ENCODE peak calls at places on chromosomes 7 and 10, in ten cellular contexts. One of them, this sample, is unnamed.
A peak's percentile ranks its signal among the peaks of the same experiment; 100 is the strongest.

GRCh38 chr10:121598261-121599249 is at the start of gene FGFR2:
- DNase-seq in activated gamma-delta T cell treated with anti-CD3 and anti-CD28 coated beads, Interleukin-2, amount 50 U/mL, for 16 hours: no peak
- DNase-seq in PC-3: peak; percentile 69
- DNase-seq in stimulated activated CD4-positive, alpha-beta T cell treated with anti-CD3 and anti-CD28 coated beads, TNF-alpha, amount 100 ng/mL, for 4 hours: no peak
- DNase-seq in keratinocyte: no peak
- DNase-seq in adrenal gland: peak; percentile 89
- DNase-seq in endothelial cell: peak; percentile 91
- DNase-seq in PC-9: no peak
- DNase-seq in CD4-positive, alpha-beta T cell: peak; percentile 9
- DNase-seq in tibial artery: peak; percentile 92
- DNase-seq in this sample: peak; percentile 88

GRCh38 chr7:42269161-42269560 is 32.2 kb upstream of the GLI3 start:
- DNase-seq in activated gamma-delta T cell treated with anti-CD3 and anti-CD28 coated beads, Interleukin-2, amount 50 U/mL, for 16 hours: no peak
- DNase-seq in PC-3: no peak
- DNase-seq in stimulated activated CD4-positive, alpha-beta T cell treated with anti-CD3 and anti-CD28 coated beads, TNF-alpha, amount 100 ng/mL, for 4 hours: no peak
- DNase-seq in keratinocyte: no peak
- DNase-seq in adrenal gland: no peak
- DNase-seq in endothelial cell: no peak
- DNase-seq in PC-9: no peak
- DNase-seq in CD4-positive, alpha-beta T cell: no peak
- DNase-seq in tibial artery: no peak
- DNase-seq in this sample: no peak

GRCh38 chr10:79058899-79059771 is 9.6 kb upstream of the ZMIZ1 start:
- DNase-seq in activated gamma-delta T cell treated with anti-CD3 and anti-CD28 coated beads, Interleukin-2, amount 50 U/mL, for 16 hours: no peak
- DNase-seq in PC-3: no peak
- DNase-seq in stimulated activated CD4-positive, alpha-beta T cell treated with anti-CD3 and anti-CD28 coated beads, TNF-alpha, amount 100 ng/mL, for 4 hours: no peak
- DNase-seq in keratinocyte: no peak
- DNase-seq in adrenal gland: peak; percentile 3
- DNase-seq in endothelial cell: no peak
- DNase-seq in PC-9: no peak
- DNase-seq in CD4-positive, alpha-beta T cell: no peak
- DNase-seq in tibial artery: peak; percentile 43
- DNase-seq in this sample: no peak

GRCh38 chr7:117347480-117347879 is 24.6 kb upstream of the WNT2 start:
- DNase-seq in activated gamma-delta T cell treated with anti-CD3 and anti-CD28 coated beads, Interleukin-2, amount 50 U/mL, for 16 hours: no peak
- DNase-seq in PC-3: no peak
- DNase-seq in stimulated activated CD4-positive, alpha-beta T cell treated with anti-CD3 and anti-CD28 coated beads, TNF-alpha, amount 100 ng/mL, for 4 hours: no peak
- DNase-seq in keratinocyte: no peak
- DNase-seq in adrenal gland: no peak
- DNase-seq in endothelial cell: no peak
- DNase-seq in PC-9: no peak
- DNase-seq in CD4-positive, alpha-beta T cell: no peak
- DNase-seq in tibial artery: no peak
- DNase-seq in this sample: no peak

GRCh38 chr7:15007507-15007906 is 105.0 kb upstream of the DGKB start:
- DNase-seq in activated gamma-delta T cell treated with anti-CD3 and anti-CD28 coated beads, Interleukin-2, amount 50 U/mL, for 16 hours: no peak
- DNase-seq in PC-3: peak; percentile 53
- DNase-seq in stimulated activated CD4-positive, alpha-beta T cell treated with anti-CD3 and anti-CD28 coated beads, TNF-alpha, amount 100 ng/mL, for 4 hours: no peak
- DNase-seq in keratinocyte: no peak
- DNase-seq in adrenal gland: no peak
- DNase-seq in endothelial cell: peak; percentile 18
- DNase-seq in PC-9: no peak
- DNase-seq in CD4-positive, alpha-beta T cell: no peak
- DNase-seq in tibial artery: no peak
- DNase-seq in this sample: peak; percentile 47

GRCh38 chr7:32905175-32905662 is 13.7 kb upstream of the KBTBD2 start:
- DNase-seq in activated gamma-delta T cell treated with anti-CD3 and anti-CD28 coated beads, Interleukin-2, amount 50 U/mL, for 16 hours: peak; percentile 63
- DNase-seq in PC-3: no peak
- DNase-seq in stimulated activated CD4-positive, alpha-beta T cell treated with anti-CD3 and anti-CD28 coated beads, TNF-alpha, amount 100 ng/mL, for 4 hours: peak; percentile 65
- DNase-seq in keratinocyte: no peak
- DNase-seq in adrenal gland: peak; percentile 46
- DNase-seq in endothelial cell: peak; percentile 60
- DNase-seq in PC-9: peak; percentile 85
- DNase-seq in CD4-positive, alpha-beta T cell: peak; percentile 65
- DNase-seq in tibial artery: no peak
- DNase-seq in this sample: no peak

GRCh38 chr10:131648386-131649020 is 252.3 kb upstream of the PPP2R2D start:
- DNase-seq in activated gamma-delta T cell treated with anti-CD3 and anti-CD28 coated beads, Interleukin-2, amount 50 U/mL, for 16 hours: no peak
- DNase-seq in PC-3: no peak
- DNase-seq in stimulated activated CD4-positive, alpha-beta T cell treated with anti-CD3 and anti-CD28 coated beads, TNF-alpha, amount 100 ng/mL, for 4 hours: no peak
- DNase-seq in keratinocyte: no peak
- DNase-seq in adrenal gland: no peak
- DNase-seq in endothelial cell: no peak
- DNase-seq in PC-9: no peak
- DNase-seq in CD4-positive, alpha-beta T cell: no peak
- DNase-seq in tibial artery: no peak
- DNase-seq in this sample: no peak

GRCh38 chr10:77175631-77176222 is 461.9 kb downstream of the KCNMA1 start:
- DNase-seq in activated gamma-delta T cell treated with anti-CD3 and anti-CD28 coated beads, Interleukin-2, amount 50 U/mL, for 16 hours: no peak
- DNase-seq in PC-3: no peak
- DNase-seq in stimulated activated CD4-positive, alpha-beta T cell treated with anti-CD3 and anti-CD28 coated beads, TNF-alpha, amount 100 ng/mL, for 4 hours: no peak
- DNase-seq in keratinocyte: no peak
- DNase-seq in adrenal gland: no peak
- DNase-seq in endothelial cell: no peak
- DNase-seq in PC-9: no peak
- DNase-seq in CD4-positive, alpha-beta T cell: no peak
- DNase-seq in tibial artery: no peak
- DNase-seq in this sample: no peak

GRCh38 chr7:24968165-24968564 is 11.8 kb downstream of the OSBPL3 start:
- DNase-seq in activated gamma-delta T cell treated with anti-CD3 and anti-CD28 coated beads, Interleukin-2, amount 50 U/mL, for 16 hours: no peak
- DNase-seq in PC-3: no peak
- DNase-seq in stimulated activated CD4-positive, alpha-beta T cell treated with anti-CD3 and anti-CD28 coated beads, TNF-alpha, amount 100 ng/mL, for 4 hours: no peak
- DNase-seq in keratinocyte: no peak
- DNase-seq in adrenal gland: no peak
- DNase-seq in endothelial cell: no peak
- DNase-seq in PC-9: no peak
- DNase-seq in CD4-positive, alpha-beta T cell: no peak
- DNase-seq in tibial artery: no peak
- DNase-seq in this sample: no peak

GRCh38 chr10:58755688-58756087 is 243.0 kb downstream of the BICC1 start:
- DNase-seq in activated gamma-delta T cell treated with anti-CD3 and anti-CD28 coated beads, Interleukin-2, amount 50 U/mL, for 16 hours: no peak
- DNase-seq in PC-3: peak; percentile 65
- DNase-seq in stimulated activated CD4-positive, alpha-beta T cell treated with anti-CD3 and anti-CD28 coated beads, TNF-alpha, amount 100 ng/mL, for 4 hours: no peak
- DNase-seq in keratinocyte: no peak
- DNase-seq in adrenal gland: peak; percentile 41
- DNase-seq in endothelial cell: no peak
- DNase-seq in PC-9: no peak
- DNase-seq in CD4-positive, alpha-beta T cell: no peak
- DNase-seq in tibial artery: no peak
- DNase-seq in this sample: no peak

This sample was measured in D341Med.